ENCODE peak calls at places on chromosome 1, in six cellular contexts. One of them, this sample, is unnamed.

GRCh38 chr1:169509354-169509753 is 23.6 kb upstream of the SLC19A2 start:
- DNase-seq in K562: no peak
- DNase-seq in GM12891: no peak
- DNase-seq in GM12878: no peak
- DNase-seq in H1: no peak
- DNase-seq in HepG2: peak; percentile 64
- DNase-seq in this sample: no peak

GRCh38 chr1:44616991-44617702 is 57.1 kb downstream of the TMEM53 start:
- DNase-seq in K562: no peak
- DNase-seq in GM12891: no peak
- DNase-seq in GM12878: no peak
- DNase-seq in H1: peak; percentile 69
- DNase-seq in HepG2: no peak
- DNase-seq in this sample: no peak

GRCh38 chr1:43994794-43995790 is 3.7 kb downstream of the CCDC24 start:
- DNase-seq in K562: peak; percentile 89
- DNase-seq in GM12891: no peak
- DNase-seq in GM12878: no peak
- DNase-seq in H1: peak; percentile 76
- DNase-seq in HepG2: peak; percentile 40
- DNase-seq in this sample: no peak

GRCh38 chr1:100053727-100054126 is 79.0 kb downstream of the SASS6 start:
- DNase-seq in K562: no peak
- DNase-seq in GM12891: no peak
- DNase-seq in GM12878: no peak
- DNase-seq in H1: no peak
- DNase-seq in HepG2: no peak
- DNase-seq in this sample: no peak

GRCh38 chr1:181079382-181079781 is 9.1 kb upstream of the IER5 start:
- DNase-seq in K562: no peak
- DNase-seq in GM12891: no peak
- DNase-seq in GM12878: no peak
- DNase-seq in H1: no peak
- DNase-seq in HepG2: no peak
- DNase-seq in this sample: no peak

GRCh38 chr1:177858222-177858894 is 111.5 kb downstream of the SEC16B start:
- DNase-seq in K562: no peak
- DNase-seq in GM12891: no peak
- DNase-seq in GM12878: no peak
- DNase-seq in H1: no peak
- DNase-seq in HepG2: no peak
- DNase-seq in this sample: no peak

GRCh38 chr1:5142389-5142788 is 488.0 kb downstream of the AJAP1 start:
- DNase-seq in K562: no peak
- DNase-seq in GM12891: no peak
- DNase-seq in GM12878: no peak
- DNase-seq in H1: no peak
- DNase-seq in HepG2: no peak
- DNase-seq in this sample: no peak

GRCh38 chr1:177229781-177230180 is 59.0 kb downstream of the BRINP2 start:
- DNase-seq in K562: no peak
- DNase-seq in GM12891: no peak
- DNase-seq in GM12878: no peak
- DNase-seq in H1: no peak
- DNase-seq in HepG2: no peak
- DNase-seq in this sample: no peak

GRCh38 chr1:232039303-232039702 is 412.7 kb downstream of the DISC1 start:
- DNase-seq in K562: no peak
- DNase-seq in GM12891: no peak
- DNase-seq in GM12878: no peak
- DNase-seq in H1: no peak
- DNase-seq in HepG2: no peak
- DNase-seq in this sample: no peak

GRCh38 chr1:30986755-30987154 is 78.2 kb upstream of the SDC3 start:
- DNase-seq in K562: no peak
- DNase-seq in GM12891: no peak
- DNase-seq in GM12878: no peak
- DNase-seq in H1: no peak
- DNase-seq in HepG2: no peak
- DNase-seq in this sample: no peak

GRCh38 chr1:79633456-79633855 is 626.9 kb upstream of the ADGRL4 start:
- DNase-seq in K562: no peak
- DNase-seq in GM12891: no peak
- DNase-seq in GM12878: no peak
- DNase-seq in H1: no peak
- DNase-seq in HepG2: no peak
- DNase-seq in this sample: no peak

GRCh38 chr1:183039985-183040447 is 16.8 kb downstream of the LAMC1 start:
- DNase-seq in K562: no peak
- DNase-seq in GM12891: no peak
- DNase-seq in GM12878: no peak
- DNase-seq in H1: no peak
- DNase-seq in HepG2: no peak
- DNase-seq in this sample: no peak

GRCh38 chr1:25802915-25803314 is 2.9 kb downstream of the SELENON start:
- DNase-seq in K562: no peak
- DNase-seq in GM12891: no peak
- DNase-seq in GM12878: no peak
- DNase-seq in H1: no peak
- DNase-seq in HepG2: no peak
- DNase-seq in this sample: no peak

GRCh38 chr1:44655609-44656008 is 18.7 kb downstream of the TMEM53 start:
- DNase-seq in K562: peak; percentile 62
- DNase-seq in GM12891: no peak
- DNase-seq in GM12878: no peak
- DNase-seq in H1: peak; percentile 66
- DNase-seq in HepG2: peak; percentile 34
- DNase-seq in this sample: no peak

GRCh38 chr1:3671371-3672180 is 19.3 kb downstream of the TP73 start:
- DNase-seq in K562: no peak
- DNase-seq in GM12891: no peak
- DNase-seq in GM12878: no peak
- DNase-seq in H1: no peak
- DNase-seq in HepG2: no peak
- DNase-seq in this sample: no peak

GRCh38 chr1:197435224-197435623 is 167.2 kb downstream of the CRB1 start:
- DNase-seq in K562: no peak
- DNase-seq in GM12891: no peak
- DNase-seq in GM12878: no peak
- DNase-seq in H1: no peak
- DNase-seq in HepG2: no peak
- DNase-seq in this sample: no peak

GRCh38 chr1:228684609-228685008 is 50.7 kb upstream of the RHOU start:
- DNase-seq in K562: no peak
- DNase-seq in GM12891: no peak
- DNase-seq in GM12878: no peak
- DNase-seq in H1: no peak
- DNase-seq in HepG2: no peak
- DNase-seq in this sample: no peak

GRCh38 chr1:226628624-226629155 is 80.1 kb downstream of the STUM start:
- DNase-seq in K562: no peak
- DNase-seq in GM12891: no peak
- DNase-seq in GM12878: no peak
- DNase-seq in H1: no peak
- DNase-seq in HepG2: no peak
- DNase-seq in this sample: no peak

GRCh38 chr1:2019571-2020309 is 595 bp downstream of the GABRD start:
- DNase-seq in K562: no peak
- DNase-seq in GM12891: no peak
- DNase-seq in GM12878: no peak
- DNase-seq in H1: peak; percentile 82
- DNase-seq in HepG2: no peak
- DNase-seq in this sample: no peak

GRCh38 chr1:156752843-156753486 is 1.5 kb upstream of the HDGF start:
- DNase-seq in K562: no peak
- DNase-seq in GM12891: no peak
- DNase-seq in GM12878: no peak
- DNase-seq in H1: no peak
- DNase-seq in HepG2: peak; percentile 51
- DNase-seq in this sample: no peak

GRCh38 chr1:156754219-156754618 is 2.7 kb upstream of the HDGF start:
- DNase-seq in K562: no peak
- DNase-seq in GM12891: no peak
- DNase-seq in GM12878: no peak
- DNase-seq in H1: no peak
- DNase-seq in HepG2: no peak
- DNase-seq in this sample: no peak

GRCh38 chr1:156750191-156750931 is 1.1 kb downstream of the HDGF start:
- DNase-seq in K562: peak; percentile 38
- DNase-seq in GM12891: no peak
- DNase-seq in GM12878: no peak
- DNase-seq in H1: no peak
- DNase-seq in HepG2: no peak
- DNase-seq in this sample: no peak

GRCh38 chr1:156750932-156751723 is at the start of gene HDGF:
- DNase-seq in K562: peak; percentile 45
- DNase-seq in GM12891: no peak
- DNase-seq in GM12878: no peak
- DNase-seq in H1: peak; percentile 72
- DNase-seq in HepG2: no peak
- DNase-seq in this sample: no peak

DNA sequence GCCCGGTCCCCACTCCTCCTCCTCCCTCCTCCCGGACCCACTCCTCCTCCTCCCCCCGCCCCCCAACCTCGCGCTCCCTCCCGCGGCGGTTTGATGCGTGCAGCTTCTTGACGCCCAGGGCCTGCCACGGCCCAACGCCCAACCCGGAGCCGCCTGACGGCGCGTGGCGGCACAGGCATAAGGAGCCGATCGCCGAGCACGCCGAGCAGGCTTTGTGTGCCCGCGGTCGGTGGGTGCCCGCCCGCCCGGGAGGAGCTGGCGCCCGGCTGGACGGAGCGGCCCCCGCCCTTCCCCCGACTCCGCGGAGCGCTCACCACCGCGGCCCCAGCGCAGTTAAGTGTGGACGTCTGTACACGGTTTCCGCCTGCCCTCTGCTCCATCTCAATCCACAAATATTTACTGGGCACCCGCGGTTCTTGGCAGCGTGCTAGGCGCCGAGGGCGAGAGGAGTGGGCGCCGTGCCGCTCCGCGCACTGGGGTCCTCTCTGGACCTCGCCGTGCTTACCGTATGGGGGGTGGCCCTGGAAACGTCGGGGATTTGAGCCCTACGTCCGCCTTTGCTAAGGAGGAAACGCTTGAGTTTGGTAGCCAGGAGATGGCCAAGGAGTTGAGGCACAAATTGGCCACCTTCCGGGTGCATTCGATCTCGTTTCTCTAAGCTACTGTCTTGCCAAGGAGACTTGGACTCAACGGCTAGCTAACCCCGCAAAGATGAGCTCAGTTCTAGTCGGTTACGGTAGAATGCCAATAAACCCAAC is 428 bp upstream of the HDGF start:
- DNase-seq in K562: peak; percentile 96
- DNase-seq in GM12891: peak; percentile 93
- DNase-seq in GM12878: peak; percentile 82
- DNase-seq in H1: peak; percentile 93
- DNase-seq in HepG2: peak; percentile 90
- DNase-seq in this sample: peak; percentile 88
- TF ChIP-seq POLR2A in K562: peak; percentile 64
- TF ChIP-seq POLR2A in GM12891: no peak
- TF ChIP-seq POLR2A in GM12878: peak; percentile 84
- TF ChIP-seq POLR2A in H1: peak; percentile 79
- TF ChIP-seq POLR2A in HepG2: peak; percentile 67
- TF ChIP-seq POLR2A in this sample: peak; percentile 56

DNA sequence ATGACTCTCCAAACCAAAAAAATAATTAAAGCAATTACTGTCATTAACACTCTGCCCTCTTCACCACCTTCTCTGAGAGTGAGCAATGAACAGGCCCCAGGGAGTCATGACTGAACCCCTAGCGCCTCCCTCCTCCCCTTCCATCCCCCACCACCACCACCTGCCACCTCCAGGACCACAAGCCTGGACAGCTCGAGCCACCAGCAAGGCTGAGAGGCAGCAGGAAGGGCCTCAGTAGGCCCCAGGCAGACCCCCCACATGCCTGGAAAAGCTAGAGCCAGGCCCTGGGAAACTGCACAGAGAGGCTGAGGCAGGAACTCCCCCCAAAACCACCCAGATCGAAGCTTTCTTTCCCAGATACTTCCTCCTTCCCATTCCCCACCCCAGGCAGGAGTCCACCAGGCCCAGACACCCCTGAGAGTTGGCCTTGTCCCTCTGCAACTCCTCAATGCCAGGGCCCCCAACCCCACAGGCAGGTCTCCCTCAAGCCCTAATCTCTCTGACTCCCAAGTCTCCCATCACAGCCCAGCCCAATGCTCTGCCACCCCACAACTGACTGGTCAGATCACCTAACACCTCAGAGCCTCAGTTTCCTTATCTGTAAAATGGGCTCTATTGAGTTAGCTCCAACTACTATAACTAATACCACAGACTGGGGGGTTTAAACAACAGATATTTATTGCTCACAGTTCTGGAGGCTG is 35.3 kb upstream of the ZC3H12A start:
- DNase-seq in K562: no peak
- DNase-seq in GM12891: no peak
- DNase-seq in GM12878: no peak
- DNase-seq in H1: no peak
- DNase-seq in HepG2: no peak
- DNase-seq in this sample: no peak
- TF ChIP-seq TAF1 in K562: no peak
- TF ChIP-seq TAF1 in GM12891: no peak
- TF ChIP-seq TAF1 in GM12878: no peak
- TF ChIP-seq TAF1 in H1: no peak
- TF ChIP-seq TAF1 in HepG2: no peak
- TF ChIP-seq TAF1 in this sample: no peak

DNA sequence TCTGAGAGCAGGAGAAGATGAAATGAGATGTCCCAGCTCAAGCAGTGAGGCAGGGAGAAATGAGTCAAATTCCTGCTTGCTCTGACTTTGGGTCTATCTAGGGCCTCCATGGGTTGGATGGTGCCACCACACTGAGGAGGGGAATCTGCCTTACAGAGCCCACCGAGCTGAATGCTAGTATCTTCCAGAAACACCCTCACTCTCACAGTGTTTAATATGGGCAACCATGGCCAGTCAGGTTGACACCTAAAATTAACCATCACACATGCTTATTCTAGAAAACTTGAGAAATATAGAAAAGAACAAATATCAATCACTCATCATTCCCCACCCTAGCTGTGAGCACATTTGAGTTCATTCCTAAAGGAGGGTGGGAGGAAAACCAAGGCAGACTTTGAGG is 29.4 kb upstream of the FHAD1 start:
- DNase-seq in K562: no peak
- DNase-seq in GM12891: no peak
- DNase-seq in GM12878: no peak
- DNase-seq in H1: no peak
- DNase-seq in HepG2: no peak
- DNase-seq in this sample: no peak
- TF ChIP-seq POLR2A in K562: no peak
- TF ChIP-seq POLR2A in GM12891: no peak
- TF ChIP-seq POLR2A in GM12878: no peak
- TF ChIP-seq POLR2A in H1: no peak
- TF ChIP-seq POLR2A in HepG2: no peak
- TF ChIP-seq POLR2A in this sample: no peak

DNA sequence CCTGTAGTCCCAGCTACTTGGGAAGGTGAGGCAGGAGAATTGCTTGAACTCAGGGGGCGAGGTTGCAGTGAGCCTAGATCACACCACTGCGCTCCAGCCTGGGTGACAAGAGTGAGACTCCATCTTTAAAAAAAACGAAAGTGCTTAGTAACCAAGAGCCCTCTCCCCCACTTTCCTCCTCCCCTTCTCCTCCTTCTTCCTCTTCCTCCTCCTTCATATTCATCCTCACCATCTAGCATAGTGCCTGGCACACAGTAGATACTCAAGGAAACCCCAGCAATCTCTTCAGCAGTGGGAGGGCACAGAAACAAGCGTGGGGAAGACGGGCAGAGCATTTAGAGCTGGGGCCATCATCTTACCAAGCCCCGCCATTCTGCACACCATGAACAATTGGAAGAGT is 119.4 kb upstream of the SLC45A1 start:
- DNase-seq in K562: no peak
- DNase-seq in GM12891: no peak
- DNase-seq in GM12878: no peak
- DNase-seq in H1: no peak
- DNase-seq in HepG2: no peak
- DNase-seq in this sample: no peak
- TF ChIP-seq TAF1 in K562: no peak
- TF ChIP-seq TAF1 in GM12891: no peak
- TF ChIP-seq TAF1 in GM12878: no peak
- TF ChIP-seq TAF1 in H1: no peak
- TF ChIP-seq TAF1 in HepG2: no peak
- TF ChIP-seq TAF1 in this sample: no peak

This sample was measured in GM12892.